ENCODE peak calls at places on chromosome X, in six cellular contexts. Y is stomach, X is right lobe of liver, G is H1, W is endothelial cell of umbilical vein, Q is upper lobe of left lung. O is an unnamed sample.
A peak's percentile ranks its signal among the peaks of the same experiment; 100 is the strongest.

GRCh38 chrX:85089321-85089840 is 85.7 kb downstream of the APOOL start:
- DNase-seq in X (no peak), Y (no peak), Q (no peak), G (no peak), W (no peak), O (no peak)

GRCh38 chrX:34491126-34491525 is 166.0 kb downstream of the TMEM47 start:
- DNase-seq in X (no peak), W (no peak), Q (no peak), G (no peak), Y (no peak), O (no peak)

GRCh38 chrX:150547511-150548115 is 20.8 kb upstream of the MTM1 start:
- DNase-seq in G (peak; percentile 57), Y (peak; percentile 66), X (peak; percentile 90), Q (peak; percentile 93), W (peak; percentile 47), O (peak; percentile 7)

GRCh38 chrX:11376163-11376562 is 83.0 kb downstream of the AMELX start:
- DNase-seq in Y (no peak), Q (no peak), G (no peak), X (no peak), W (no peak), O (no peak)

GRCh38 chrX:125621588-125621927 is 301.9 kb downstream of the TEX13C start:
- DNase-seq in Y (no peak), Q (no peak), G (no peak), X (no peak), W (no peak), O (no peak)

GRCh38 chrX:149185087-149185486 is 320.0 kb downstream of the IDS start:
- DNase-seq in G (no peak), W (no peak), Q (no peak), Y (no peak), X (no peak), O (no peak)

GRCh38 chrX:112654871-112655270 is 24.9 kb downstream of the LHFPL1 start:
- DNase-seq in X (no peak), Q (no peak), G (no peak), W (no peak), Y (no peak), O (no peak)

GRCh38 chrX:115642895-115643530 is 82.0 kb downstream of the PLS3 start:
- DNase-seq in Q (no peak), Y (peak; percentile 36), W (peak; percentile 69), G (no peak), X (no peak), O (no peak)

GRCh38 chrX:148582353-148582752 is 81.9 kb downstream of the AFF2 start:
- DNase-seq in X (no peak), Q (no peak), Y (no peak), G (no peak), W (no peak), O (no peak)

GRCh38 chrX:148069759-148070503 is 88.8 kb downstream of the FMR1NB start:
- DNase-seq in Y (no peak), W (no peak), Q (no peak), G (no peak), X (no peak), O (no peak)

GRCh38 chrX:115535421-115535820 is 25.6 kb upstream of the PLS3 start:
- DNase-seq in W (peak; percentile 35), Q (no peak), X (no peak), G (no peak), Y (no peak), O (no peak)

GRCh38 chrX:49876750-49877149 is 2.5 kb upstream of the USP27X start:
- DNase-seq in Y (no peak), X (no peak), G (no peak), Q (no peak), W (peak; percentile 39), O (no peak)

DNA sequence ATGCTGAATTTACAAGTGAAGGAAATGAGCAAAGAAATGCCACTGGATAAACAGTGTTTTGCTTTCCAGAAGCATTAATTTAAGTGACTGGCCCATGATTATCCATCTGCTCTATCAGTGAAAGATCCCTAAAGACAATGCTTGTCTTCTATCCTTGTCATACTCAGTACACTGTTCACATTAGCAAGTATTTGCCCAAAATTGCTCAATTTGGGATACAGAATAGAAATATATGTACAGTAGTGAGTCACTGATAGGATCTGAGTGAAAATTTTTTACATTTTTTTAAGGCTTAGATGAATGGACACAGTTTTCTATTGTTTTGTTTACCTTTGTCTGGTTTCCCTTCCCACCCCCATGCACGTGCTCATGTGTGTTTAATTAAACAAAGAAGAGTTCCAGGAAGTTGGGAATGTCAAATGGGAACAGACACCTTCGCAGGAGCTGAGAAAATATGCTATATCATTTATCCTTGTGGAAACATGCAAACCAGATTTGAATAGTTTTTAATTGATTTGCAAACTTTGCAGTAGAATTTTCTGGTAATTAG is 656.3 kb downstream of the RPA4 start:
- DNase-seq in Q (no peak), X (no peak), G (no peak), Y (no peak), W (peak; percentile 44), O (no peak)
- H3K4me3 ChIP-seq in Q (no peak overlapping the region), X (no peak overlapping the region), G (no peak overlapping the region), Y (no peak overlapping the region), W (no peak overlapping the region), O (no peak overlapping the region)

GRCh38 chrX:68684919-68685304 is 37.4 kb downstream of the STARD8 start:
- DNase-seq in Y (no peak), Q (no peak), X (no peak), W (no peak), G (no peak), O (no peak)

GRCh38 chrX:68683580-68683979 is 36.1 kb downstream of the STARD8 start:
- DNase-seq in G (no peak), Y (no peak), Q (no peak), X (no peak), W (no peak), O (no peak)

GRCh38 chrX:68684291-68684918 is 36.9 kb downstream of the STARD8 start:
- DNase-seq in W (peak; percentile 60), Q (peak; percentile 83), G (peak; percentile 51), Y (no peak), X (peak; percentile 77), O (no peak)

GRCh38 chrX:68686684-68687045 is 39.2 kb downstream of the STARD8 start:
- DNase-seq in Y (no peak), G (no peak), Q (no peak), W (no peak), X (no peak), O (no peak)

DNA sequence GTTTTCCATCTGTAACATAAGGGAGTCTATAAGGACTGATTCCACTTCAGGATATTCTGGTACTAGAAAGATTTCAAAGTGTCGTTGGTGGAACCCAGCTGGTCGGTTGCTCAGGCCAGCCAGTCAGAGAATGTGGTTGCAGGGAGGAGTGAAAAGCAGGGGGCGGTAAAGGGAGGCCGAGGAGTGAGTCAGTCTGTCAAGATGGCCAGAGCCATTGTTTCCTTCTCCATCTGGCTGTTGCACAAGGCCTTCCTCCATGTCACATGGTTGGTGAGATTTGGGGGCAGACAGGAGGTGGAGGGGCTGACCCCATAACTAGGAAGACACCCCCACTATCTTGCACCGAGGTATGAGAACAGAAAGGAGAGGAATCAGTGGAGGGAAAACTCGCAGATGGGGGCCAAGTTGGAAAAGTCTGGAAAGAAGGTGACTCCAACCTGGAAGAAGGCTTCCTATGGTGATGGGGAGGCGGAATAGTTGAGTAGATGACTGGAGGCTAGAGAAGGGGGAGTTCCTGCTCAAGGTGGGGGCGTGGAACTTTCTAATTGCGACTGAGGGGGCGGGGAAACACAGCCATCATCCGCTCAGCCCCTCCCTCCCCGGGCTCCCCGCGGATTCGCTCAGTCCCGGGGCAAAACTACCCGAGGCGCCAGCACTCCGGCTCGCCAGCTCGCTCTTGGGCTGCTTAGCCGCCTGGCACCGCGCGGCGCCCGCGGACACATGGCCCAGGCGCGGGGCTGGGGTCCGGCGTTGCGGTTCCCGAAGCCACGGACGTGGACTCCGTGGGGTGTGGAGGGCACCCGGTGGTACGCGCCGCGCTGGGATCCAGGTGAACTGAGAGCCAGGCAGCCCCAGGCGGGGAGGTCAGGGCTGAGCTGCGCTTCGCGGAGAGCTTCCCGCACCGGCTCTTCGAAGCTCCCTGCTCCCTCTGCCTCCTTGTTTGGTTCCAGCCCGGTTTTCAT is 38.5 kb downstream of the STARD8 start:
- DNase-seq in Q (peak; percentile 88), G (peak; percentile 65), X (no peak), Y (no peak), W (peak; percentile 61), O (peak; percentile 1)
- TF ChIP-seq POLR2A in Q (no peak), G (no peak), X (no peak), Y (no peak), W (peak; percentile 46), O (no peak)

DNA sequence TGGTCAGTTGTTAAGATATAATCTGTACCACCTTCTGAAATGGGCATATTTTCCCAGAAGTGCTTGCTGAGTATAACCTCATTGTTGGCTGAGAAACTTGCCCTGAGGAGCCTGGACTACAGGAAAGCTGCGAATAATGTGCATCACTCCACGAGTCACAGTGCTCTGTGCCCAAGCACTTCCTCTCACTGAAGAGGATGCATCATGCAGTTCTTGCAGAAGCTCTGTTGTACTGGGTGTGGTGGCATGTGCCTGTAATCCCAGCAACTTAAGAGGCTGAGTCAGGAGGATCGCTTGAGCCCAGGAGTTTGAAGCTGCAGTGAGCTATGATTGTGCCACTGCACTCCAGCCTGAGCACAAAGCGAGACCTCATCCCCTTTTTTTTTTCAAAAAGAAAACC is 56.9 kb downstream of the DOCK11 start:
- DNase-seq in W (no peak), Y (no peak), X (no peak), Q (no peak), G (no peak), O (no peak)
- H3K27ac ChIP-seq in W (no peak overlapping the region), Y (no peak overlapping the region), X (no peak overlapping the region), Q (no peak overlapping the region), G (no peak overlapping the region), O (no peak overlapping the region)

DNA sequence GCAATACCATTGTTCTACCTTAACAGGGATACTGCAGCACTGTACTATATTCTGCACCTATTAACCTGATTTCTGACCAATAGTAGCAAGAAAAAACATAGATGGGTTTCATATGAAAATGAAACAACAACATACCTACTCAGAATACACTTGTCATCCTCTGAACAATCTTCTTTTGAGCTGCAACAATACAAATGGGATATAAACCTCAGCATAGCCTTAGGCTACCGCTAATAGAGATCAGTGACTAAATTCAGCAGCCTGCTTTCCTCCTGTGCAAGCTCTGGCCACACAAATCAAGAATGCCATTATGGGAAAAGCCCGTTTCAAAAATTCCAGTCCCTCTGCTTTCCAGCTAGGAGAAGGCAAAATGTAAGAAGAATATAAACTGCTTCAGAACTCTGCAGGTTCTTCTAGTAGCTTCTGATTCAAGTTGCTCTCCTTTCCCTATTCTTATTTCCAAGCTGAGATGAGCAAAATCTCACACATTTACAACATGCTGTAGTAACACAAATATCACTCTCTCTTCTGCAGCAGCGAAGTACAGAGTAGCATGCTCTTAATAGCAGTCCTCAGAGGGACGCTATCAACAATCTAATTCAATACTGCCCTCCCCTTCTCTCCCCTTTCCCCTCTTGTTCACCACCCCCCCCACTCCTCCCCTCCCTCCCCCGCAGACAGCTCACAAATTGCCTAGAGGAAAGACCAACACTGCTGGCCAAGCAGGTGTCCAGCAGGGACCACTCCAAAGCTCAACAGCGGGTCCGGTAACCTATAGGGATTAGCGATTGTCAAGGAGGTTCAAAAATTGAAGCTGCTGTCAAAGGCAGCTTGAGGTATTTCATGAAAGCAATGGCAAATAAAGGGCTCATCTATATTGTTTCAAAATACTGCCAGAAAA is 143.2 kb downstream of the KLHL13 start:
- DNase-seq in Y (no peak), X (no peak), Q (no peak), W (no peak), G (no peak), O (no peak)
- H3K4me3 ChIP-seq in Y (no peak overlapping the region), X (no peak overlapping the region), Q (no peak overlapping the region), W (no peak overlapping the region), G (peak overlapping the region; percentile 7), O (no peak overlapping the region)

GRCh38 chrX:153688900-153689590 is 1.3 kb downstream of the SLC6A8 start:
- DNase-seq in W (peak; percentile 6), X (peak; percentile 54), Y (peak; percentile 57), Q (peak; percentile 80), G (no peak), O (no peak)
- TF ChIP-seq POLR2A in W (no peak), X (no peak), Y (no peak), Q (no peak), G (no peak), O (no peak)